ENCODE peak calls at places on chromosomes 1 and 21, in six cellular contexts. J is sigmoid colon, N is astrocyte of the spinal cord, F is bronchial epithelial cell, I is tibial nerve, W is A549. T is an unnamed sample.
A peak's percentile ranks its signal among the peaks of the same experiment; 100 is the strongest.

GRCh38 chr1:216215169-216215568 is 208.1 kb downstream of the USH2A start:
- DNase-seq in W (no peak), J (no peak), N (no peak), F (peak; percentile 21), I (no peak), T (no peak)

GRCh38 chr1:3617806-3618345 is 6.6 kb upstream of the MEGF6 start:
- DNase-seq in N (no peak), F (no peak), W (no peak), I (no peak), J (no peak), T (no peak)

GRCh38 chr1:185017338-185017737 is 28.0 kb upstream of the RNF2 start:
- DNase-seq in N (peak; percentile 92), I (no peak), W (peak; percentile 65), F (peak; percentile 95), J (no peak), T (no peak)

GRCh38 chr1:191579019-191579418 is 579.2 kb upstream of the RGS18 start:
- DNase-seq in N (peak; percentile 20), F (no peak), J (no peak), W (no peak), I (no peak), T (no peak)

GRCh38 chr1:184093071-184093470 is 41.5 kb downstream of the TSEN15 start:
- DNase-seq in W (no peak), I (no peak), N (no peak), J (no peak), F (no peak), T (no peak)

GRCh38 chr21:33940846-33941245 is 25.2 kb upstream of the ATP5PO start:
- DNase-seq in J (no peak), I (no peak), W (no peak), N (peak; percentile 56), F (no peak), T (no peak)

GRCh38 chr1:55989971-55990370 is 589.4 kb downstream of the PLPP3 start:
- DNase-seq in W (no peak), J (no peak), F (no peak), N (no peak), I (no peak), T (no peak)

GRCh38 chr1:156154317-156154749 is 948 bp downstream of the SEMA4A start:
- DNase-seq in I (no peak), N (no peak), W (no peak), J (no peak), F (no peak), T (no peak)

GRCh38 chr1:209485167-209485566 is 98.3 kb upstream of the CAMK1G start:
- DNase-seq in J (no peak), N (peak; percentile 50), W (peak; percentile 2), F (peak; percentile 99), I (no peak), T (peak; percentile 28)

GRCh38 chr1:161019767-161020572 is 982 bp downstream of the F11R start:
- DNase-seq in J (no peak), W (no peak), F (peak; percentile 97), N (no peak), I (no peak), T (no peak)

GRCh38 chr1:156707486-156708244 is 2.3 kb upstream of the CRABP2 start:
- DNase-seq in N (no peak), I (peak; percentile 41), J (no peak), F (no peak), W (no peak), T (no peak)

GRCh38 chr1:214727274-214727673 is 124.3 kb downstream of the CENPF start:
- DNase-seq in I (no peak), J (no peak), N (no peak), F (no peak), W (peak; percentile 16), T (no peak)

GRCh38 chr1:89538361-89538760 is 13.7 kb downstream of the LRRC8B start:
- DNase-seq in F (no peak), I (no peak), W (no peak), N (no peak), J (no peak), T (no peak)

GRCh38 chr21:26423506-26423905 is 149.6 kb downstream of the CYYR1 start:
- DNase-seq in J (no peak), W (no peak), I (no peak), F (no peak), N (no peak), T (no peak)

GRCh38 chr1:243740255-243740999 is 109.6 kb downstream of the AKT3 start:
- DNase-seq in W (no peak), F (no peak), I (no peak), N (peak; percentile 35), J (no peak), T (no peak)

GRCh38 chr1:3539707-3540425 is 71.4 kb downstream of the MEGF6 start:
- DNase-seq in N (peak; percentile 43), W (no peak), F (no peak), J (no peak), I (no peak), T (peak; percentile 37)

DNA sequence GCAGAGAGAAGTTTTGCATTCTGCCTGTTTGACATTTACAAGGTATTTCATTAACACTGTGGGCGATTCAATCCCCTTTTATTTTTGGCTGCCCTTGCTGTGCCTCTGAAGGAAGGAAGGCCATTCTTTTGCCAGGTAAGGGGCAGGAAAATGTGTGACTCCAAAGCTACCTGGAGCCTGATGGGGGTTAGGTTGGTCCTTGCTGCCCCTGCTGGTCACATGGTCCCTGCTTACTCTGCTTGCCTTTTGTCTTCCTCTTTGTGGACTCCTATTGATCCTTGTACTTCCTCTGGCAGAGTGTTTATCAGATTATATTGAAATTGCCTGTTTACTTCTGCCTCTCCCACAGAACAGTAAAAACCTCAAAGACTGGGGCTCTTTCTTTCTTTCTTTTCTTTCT is 65.7 kb downstream of the ST6GALNAC3 start:
- DNase-seq in I (no peak), W (no peak), J (no peak), F (no peak), N (no peak), T (no peak)
- TF ChIP-seq CTCF in I (peak; percentile 5), W (no peak), J (no peak), F (no peak), N (no peak), T (no peak)

GRCh38 chr21:43194303-43195130 is 25.7 kb downstream of the CRYAA start:
- DNase-seq in N (no peak), W (no peak), J (peak; percentile 50), F (no peak), I (peak; percentile 4), T (no peak)
- H3K4me3 ChIP-seq in N (no peak overlapping the region), W (no peak overlapping the region), J (no peak overlapping the region), F (no peak overlapping the region), I (no peak overlapping the region), T (no peak overlapping the region)

DNA sequence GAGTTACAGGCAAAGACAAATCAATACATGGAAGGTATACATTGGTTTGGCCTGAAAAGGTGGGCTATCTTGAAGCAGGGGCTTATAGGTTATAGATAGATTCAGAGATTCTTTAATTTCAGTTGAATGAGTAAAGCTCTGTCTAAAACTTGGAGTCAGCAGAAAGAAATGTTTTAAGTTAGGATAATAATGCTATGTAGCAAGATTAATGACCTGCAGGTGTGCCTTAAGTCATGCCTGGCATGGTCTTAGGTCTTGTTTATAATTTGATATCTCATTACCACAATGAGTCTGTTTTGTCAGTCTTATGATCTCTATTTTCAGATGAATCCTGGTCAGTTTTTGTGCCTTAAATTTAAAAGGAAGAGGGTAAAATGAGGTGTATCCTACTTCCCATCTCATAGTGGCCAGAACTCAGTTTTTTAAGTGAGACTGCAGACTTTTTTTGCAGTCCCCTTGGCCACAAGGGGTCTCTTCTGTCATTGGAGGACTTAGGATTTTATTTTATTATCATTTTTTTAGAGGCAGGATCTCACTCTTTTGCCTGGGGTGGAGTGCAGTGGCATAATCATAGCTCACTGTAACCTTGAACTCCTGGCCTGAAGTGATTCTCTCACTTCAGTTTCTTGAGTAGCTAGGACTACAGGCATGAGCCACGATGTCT is 21.3 kb upstream of the PGBD2 start:
- DNase-seq in F (no peak), W (no peak), N (no peak), J (no peak), I (no peak), T (no peak)
- TF ChIP-seq CTCF in F (no peak), W (no peak), N (peak; percentile 11), J (no peak), I (no peak), T (no peak)

GRCh38 chr1:31815307-31815645 is 546 bp downstream of the SPOCD1 start:
- DNase-seq in J (no peak), W (no peak), I (no peak), F (no peak), N (no peak), T (no peak)
- H3K4me3 ChIP-seq in J (no peak overlapping the region), W (no peak overlapping the region), I (no peak overlapping the region), F (no peak overlapping the region), N (no peak overlapping the region), T (no peak overlapping the region)

GRCh38 chr1:200157718-200158117 is 130.2 kb downstream of the NR5A2 start:
- DNase-seq in F (no peak), J (no peak), W (no peak), N (no peak), I (no peak), T (no peak)

GRCh38 chr1:200165493-200166220 is 138.1 kb downstream of the NR5A2 start:
- DNase-seq in W (no peak), J (no peak), F (no peak), N (no peak), I (no peak), T (no peak)

GRCh38 chr1:200162258-200162657 is 134.7 kb downstream of the NR5A2 start:
- DNase-seq in F (no peak), N (no peak), J (no peak), I (no peak), W (no peak), T (no peak)

GRCh38 chr1:200161801-200162200 is 134.3 kb downstream of the NR5A2 start:
- DNase-seq in N (no peak), W (no peak), I (no peak), F (no peak), J (no peak), T (no peak)

DNA sequence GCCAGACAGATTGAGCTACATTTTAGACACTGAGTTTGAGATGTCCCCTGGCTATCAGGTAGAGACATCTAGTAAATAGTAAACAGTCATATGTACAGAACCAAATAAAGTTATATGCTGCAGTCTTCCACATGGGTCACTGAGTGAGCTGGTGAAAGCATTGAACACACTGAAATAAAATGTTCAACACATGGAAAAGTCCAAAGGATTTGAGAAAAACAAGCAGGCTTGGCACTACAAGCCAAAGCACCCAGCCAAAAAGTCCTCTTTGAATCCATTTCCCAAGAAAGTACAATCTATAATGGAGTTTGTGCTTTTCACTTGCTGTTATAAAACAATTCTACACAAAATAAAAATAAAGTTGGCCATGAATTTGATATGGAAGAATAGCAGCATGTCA is 135.4 kb downstream of the NR5A2 start:
- DNase-seq in N (no peak), I (no peak), J (no peak), W (no peak), F (no peak), T (no peak)
- TF ChIP-seq CTCF in N (no peak), I (no peak), J (no peak), W (no peak), F (no peak), T (no peak)

DNA sequence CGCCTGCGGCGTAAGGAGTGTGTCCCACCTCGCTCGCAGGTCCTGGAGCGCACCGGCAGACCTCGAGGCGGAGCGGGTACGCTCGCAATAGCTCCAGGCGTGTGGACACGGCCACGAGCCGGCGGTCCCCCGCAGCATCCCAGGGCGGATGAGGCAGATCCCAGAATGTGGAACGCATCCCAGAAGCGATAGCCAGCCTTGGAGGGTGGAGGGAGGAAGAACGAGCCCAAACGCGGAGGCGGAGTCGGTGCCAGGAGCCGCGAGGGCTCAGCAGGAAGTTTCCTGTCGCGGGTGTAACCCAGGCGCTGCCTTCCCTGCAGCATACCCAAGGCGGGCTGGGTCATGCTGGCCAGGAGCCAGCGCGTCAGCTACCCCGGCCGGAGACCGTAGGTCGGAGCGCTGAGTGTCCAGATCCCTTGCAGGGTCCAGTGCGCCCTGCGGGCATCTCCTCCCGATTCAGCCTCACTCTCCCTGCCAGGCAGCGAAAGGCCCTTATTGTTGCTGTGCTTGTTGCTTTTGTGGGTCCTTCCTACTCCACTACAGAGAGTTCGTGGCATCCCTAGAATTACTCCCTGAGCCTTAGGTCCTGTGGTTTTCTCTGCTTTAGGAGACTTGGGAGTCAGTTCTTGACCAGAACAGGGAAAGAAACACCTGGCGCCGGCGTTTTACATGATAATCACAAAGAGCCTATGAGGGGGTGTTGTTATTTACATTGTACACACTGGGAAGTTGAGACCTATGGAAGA is 27.7 kb downstream of the STYXL2 start:
- DNase-seq in F (peak; percentile 47), J (no peak), I (no peak), N (peak; percentile 41), W (peak; percentile 58), T (peak; percentile 48)
- H3K4me3 ChIP-seq in F (peak overlapping the region; percentile 14), J (no peak overlapping the region), I (no peak overlapping the region), N (peak overlapping the region; percentile 37), W (peak overlapping the region; percentile 53), T (peak overlapping the region; percentile 59)

T was measured in dorsolateral prefrontal cortex.